ENCODE peak calls at places on chromosomes 5 and 9, in nine cellular contexts. Y, X, R, O, V, H, L, K and T are unnamed samples.
A peak's percentile ranks its signal among the peaks of the same experiment; 100 is the strongest.

GRCh38 chr5:89470658-89471057 is 587.7 kb upstream of the MEF2C start:
- DNase-seq in L (no peak), R (no peak), O (no peak), Y (no peak), X (no peak), K (no peak), H (no peak), V (no peak), T (no peak)

GRCh38 chr9:2166219-2166618 is 151.1 kb downstream of the SMARCA2 start:
- DNase-seq in X (no peak), Y (no peak), H (no peak), R (no peak), V (no peak), L (no peak), K (no peak), O (no peak), T (no peak)

GRCh38 chr5:94174748-94175411 is 433.5 kb upstream of the POU5F2 start:
- DNase-seq in L (peak; percentile 12), R (no peak), Y (no peak), K (no peak), X (no peak), V (peak; percentile 10), O (no peak), H (peak; percentile 50), T (no peak)

GRCh38 chr9:127559247-127559680 is 52.8 kb upstream of the STXBP1 start:
- DNase-seq in V (no peak), X (no peak), K (no peak), H (no peak), R (no peak), L (no peak), O (no peak), Y (no peak), T (no peak)

GRCh38 chr9:106310782-106311181 is 552.2 kb upstream of the ZNF462 start:
- DNase-seq in V (no peak), X (no peak), Y (no peak), K (no peak), L (peak; percentile 4), O (no peak), H (no peak), R (no peak), T (no peak)

GRCh38 chr5:141135030-141135717 is at the start of gene PCDHB5:
- DNase-seq in Y (peak; percentile 94), O (peak; percentile 12), X (no peak), R (no peak), V (peak; percentile 6), K (no peak), L (no peak), H (peak; percentile 5), T (no peak)

GRCh38 chr9:24793711-24794110 is 248.0 kb upstream of the IZUMO3 start:
- DNase-seq in H (no peak), X (no peak), L (no peak), O (no peak), R (no peak), K (no peak), V (no peak), Y (no peak), T (no peak)

GRCh38 chr5:1003296-1003937 is 5.2 kb upstream of the NKD2 start:
- DNase-seq in K (no peak), V (peak; percentile 46), H (no peak), X (no peak), Y (no peak), O (no peak), R (no peak), L (peak; percentile 95), T (no peak)

GRCh38 chr5:109877670-109878045 is 187.9 kb downstream of the MAN2A1 start:
- DNase-seq in X (no peak), V (no peak), R (no peak), O (no peak), H (no peak), K (no peak), Y (no peak), L (peak; percentile 76), T (no peak)

GRCh38 chr5:172807766-172808311 is 26.2 kb upstream of the ERGIC1 start:
- DNase-seq in K (peak; percentile 17), R (no peak), H (no peak), O (no peak), L (no peak), Y (no peak), X (no peak), V (no peak), T (no peak)
- H3K4me3 ChIP-seq in K (no peak overlapping the region), R (no peak overlapping the region), H (no peak overlapping the region), O (no peak overlapping the region), L (no peak overlapping the region), Y (no peak overlapping the region), X (peak overlapping the region; percentile 57), V (no peak overlapping the region), T (no peak overlapping the region)

GRCh38 chr5:62828757-62829156 is 250.1 kb downstream of the LRRC70 start:
- DNase-seq in O (no peak), L (no peak), H (no peak), Y (peak; percentile 42), K (no peak), R (no peak), X (no peak), V (no peak), T (no peak)
- TF ChIP-seq CTCF in O (no peak), L (no peak), H (no peak), Y (peak; percentile 53), K (no peak), R (no peak), X (no peak), V (no peak), T (no peak)

GRCh38 chr5:113218200-113218599 is 216.6 kb downstream of the TSSK1B start:
- DNase-seq in O (no peak), Y (peak; percentile 48), K (no peak), L (no peak), H (no peak), X (no peak), V (no peak), R (no peak), T (no peak)

GRCh38 chr5:113216545-113216944 is 218.2 kb downstream of the TSSK1B start:
- DNase-seq in V (no peak), R (no peak), O (no peak), L (no peak), H (no peak), K (no peak), Y (no peak), X (no peak), T (no peak)

GRCh38 chr5:113218906-113219517 is 215.8 kb downstream of the TSSK1B start:
- DNase-seq in H (no peak), L (no peak), V (no peak), Y (no peak), K (no peak), R (no peak), O (no peak), X (no peak), T (no peak)

GRCh38 chr5:113219695-113220094 is 215.1 kb downstream of the TSSK1B start:
- DNase-seq in V (no peak), H (no peak), Y (no peak), L (no peak), R (no peak), X (no peak), O (no peak), K (no peak), T (no peak)

GRCh38 chr5:113217619-113218184 is 217.1 kb downstream of the TSSK1B start:
- DNase-seq in H (no peak), K (no peak), V (no peak), L (no peak), Y (no peak), R (no peak), X (no peak), O (no peak), T (no peak)
- H3K4me3 ChIP-seq in H (no peak overlapping the region), K (no peak overlapping the region), V (peak overlapping the region; percentile 10), L (no peak overlapping the region), Y (no peak overlapping the region), R (no peak overlapping the region), X (no peak overlapping the region), O (no peak overlapping the region), T (no peak overlapping the region)

GRCh38 chr5:40984884-40985283 is 75.6 kb downstream of the C7 start:
- DNase-seq in K (no peak), X (no peak), R (no peak), Y (no peak), O (no peak), L (peak; percentile 67), H (peak; percentile 40), V (peak; percentile 69), T (peak; percentile 75)

GRCh38 chr5:40987349-40987748 is 78.1 kb downstream of the C7 start:
- DNase-seq in V (no peak), X (no peak), K (no peak), L (no peak), H (no peak), O (no peak), R (no peak), Y (no peak), T (no peak)

GRCh38 chr5:40983781-40984180 is 74.5 kb downstream of the C7 start:
- DNase-seq in O (no peak), Y (no peak), V (no peak), L (peak; percentile 61), K (no peak), R (no peak), X (no peak), H (no peak), T (no peak)

GRCh38 chr5:40986666-40987065 is 77.4 kb downstream of the C7 start:
- DNase-seq in R (no peak), X (no peak), K (no peak), Y (no peak), L (peak; percentile 12), V (peak; percentile 55), H (no peak), O (no peak), T (no peak)

DNA sequence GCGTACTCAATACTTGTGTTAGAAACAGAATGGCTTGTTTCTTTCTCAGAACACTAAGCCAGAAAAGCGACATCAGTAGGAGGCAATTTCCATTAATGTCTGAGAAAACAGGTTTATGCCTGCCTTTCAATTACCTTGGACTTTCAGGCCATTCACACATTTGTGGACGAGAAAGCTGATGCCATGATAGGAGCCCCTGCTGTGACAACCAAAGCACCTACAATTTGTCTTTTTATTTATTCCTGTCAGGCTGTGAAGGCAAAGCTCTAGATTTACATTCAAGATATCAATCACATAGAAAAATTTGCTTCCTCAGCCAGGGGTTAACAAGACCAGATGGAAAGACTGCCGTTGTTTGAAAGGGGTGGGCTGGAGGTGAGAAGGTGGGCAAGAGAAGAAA is 76.2 kb downstream of the C7 start:
- DNase-seq in V (no peak), K (no peak), L (no peak), R (no peak), O (no peak), H (no peak), Y (no peak), X (no peak), T (no peak)
- TF ChIP-seq CTCF in V (no peak), K (no peak), L (no peak), R (no peak), O (no peak), H (no peak), Y (no peak), X (no peak), T (no peak)